ENCODE peak calls at places on chromosome 13, in nine cellular contexts. One of them, this sample, is unnamed. For H3K36me3, the result is how much of the 10 kb centered on the place peaks cover.

GRCh38 chr13:100363351-100363750 is 225.2 kb downstream of the GGACT start:
- DNase-seq in psoas muscle: no peak
- DNase-seq in CD4-positive, CD25-positive, alpha-beta regulatory T cell: no peak
- DNase-seq in GM23248: peak
- DNase-seq in iPS DF 6.9: no peak
- DNase-seq in colonic mucosa: no peak
- DNase-seq in Peyer's patch: no peak
- DNase-seq in CD8-positive, alpha-beta memory T cell: no peak
- DNase-seq in neural progenitor cell: no peak
- DNase-seq in this sample: no peak

GRCh38 chr13:108895220-108895704 is 265.9 kb downstream of the MYO16 start:
- DNase-seq in Peyer's patch: no peak
- DNase-seq in psoas muscle: no peak
- DNase-seq in CD4-positive, CD25-positive, alpha-beta regulatory T cell: no peak
- DNase-seq in colonic mucosa: no peak
- DNase-seq in neural progenitor cell: peak
- DNase-seq in iPS DF 6.9: no peak
- DNase-seq in GM23248: peak
- DNase-seq in CD8-positive, alpha-beta memory T cell: no peak
- DNase-seq in this sample: no peak

GRCh38 chr13:33554919-33555791 is 262.8 kb upstream of the RFC3 start:
- DNase-seq in neural progenitor cell: peak
- DNase-seq in GM23248: peak
- DNase-seq in colonic mucosa: no peak
- DNase-seq in Peyer's patch: no peak
- DNase-seq in iPS DF 6.9: no peak
- DNase-seq in CD8-positive, alpha-beta memory T cell: no peak
- DNase-seq in CD4-positive, CD25-positive, alpha-beta regulatory T cell: no peak
- DNase-seq in psoas muscle: no peak
- DNase-seq in this sample: no peak

GRCh38 chr13:21060063-21060826 is 1.1 kb downstream of the LATS2 start:
- DNase-seq in GM23248: peak
- DNase-seq in iPS DF 6.9: no peak
- DNase-seq in CD4-positive, CD25-positive, alpha-beta regulatory T cell: no peak
- DNase-seq in colonic mucosa: peak
- DNase-seq in psoas muscle: peak
- DNase-seq in Peyer's patch: no peak
- DNase-seq in CD8-positive, alpha-beta memory T cell: no peak
- DNase-seq in neural progenitor cell: peak
- DNase-seq in this sample: peak

GRCh38 chr13:62357887-62358645 is 942.4 kb upstream of the PCDH20 start:
- DNase-seq in colonic mucosa: no peak
- DNase-seq in neural progenitor cell: peak
- DNase-seq in CD8-positive, alpha-beta memory T cell: no peak
- DNase-seq in Peyer's patch: no peak
- DNase-seq in iPS DF 6.9: peak
- DNase-seq in psoas muscle: no peak
- DNase-seq in CD4-positive, CD25-positive, alpha-beta regulatory T cell: no peak
- DNase-seq in GM23248: peak
- DNase-seq in this sample: peak

GRCh38 chr13:42780044-42780443 is 1.3 kb upstream of the FAM216B start:
- DNase-seq in neural progenitor cell: no peak
- DNase-seq in CD4-positive, CD25-positive, alpha-beta regulatory T cell: no peak
- DNase-seq in Peyer's patch: no peak
- DNase-seq in iPS DF 6.9: no peak
- DNase-seq in CD8-positive, alpha-beta memory T cell: no peak
- DNase-seq in psoas muscle: no peak
- DNase-seq in colonic mucosa: no peak
- DNase-seq in GM23248: no peak
- DNase-seq in this sample: no peak

GRCh38 chr13:101649490-101650126 is 197.1 kb downstream of the ITGBL1 start:
- DNase-seq in iPS DF 6.9: no peak
- DNase-seq in Peyer's patch: no peak
- DNase-seq in neural progenitor cell: no peak
- DNase-seq in colonic mucosa: no peak
- DNase-seq in CD4-positive, CD25-positive, alpha-beta regulatory T cell: no peak
- DNase-seq in psoas muscle: no peak
- DNase-seq in CD8-positive, alpha-beta memory T cell: no peak
- DNase-seq in GM23248: peak
- DNase-seq in this sample: no peak

GRCh38 chr13:71789952-71790351 is 77.1 kb downstream of the DACH1 start:
- DNase-seq in CD8-positive, alpha-beta memory T cell: no peak
- DNase-seq in psoas muscle: no peak
- DNase-seq in GM23248: no peak
- DNase-seq in Peyer's patch: no peak
- DNase-seq in neural progenitor cell: no peak
- DNase-seq in CD4-positive, CD25-positive, alpha-beta regulatory T cell: no peak
- DNase-seq in iPS DF 6.9: no peak
- DNase-seq in colonic mucosa: no peak
- DNase-seq in this sample: no peak

GRCh38 chr13:75533866-75534265 is 3.8 kb downstream of the COMMD6 start:
- DNase-seq in CD8-positive, alpha-beta memory T cell: no peak
- DNase-seq in CD4-positive, CD25-positive, alpha-beta regulatory T cell: no peak
- DNase-seq in iPS DF 6.9: no peak
- DNase-seq in psoas muscle: no peak
- DNase-seq in Peyer's patch: no peak
- DNase-seq in neural progenitor cell: no peak
- DNase-seq in GM23248: no peak
- DNase-seq in colonic mucosa: no peak
- DNase-seq in this sample: no peak

GRCh38 chr13:23384111-23384510 is 49.4 kb downstream of the SACS start:
- DNase-seq in GM23248: peak
- DNase-seq in colonic mucosa: no peak
- DNase-seq in neural progenitor cell: no peak
- DNase-seq in iPS DF 6.9: no peak
- DNase-seq in CD4-positive, CD25-positive, alpha-beta regulatory T cell: no peak
- DNase-seq in CD8-positive, alpha-beta memory T cell: no peak
- DNase-seq in Peyer's patch: no peak
- DNase-seq in psoas muscle: no peak
- DNase-seq in this sample: no peak

GRCh38 chr13:51303882-51304281 is 35.6 kb upstream of the SERPINE3 start:
- DNase-seq in neural progenitor cell: no peak
- DNase-seq in Peyer's patch: no peak
- DNase-seq in CD4-positive, CD25-positive, alpha-beta regulatory T cell: no peak
- DNase-seq in GM23248: no peak
- DNase-seq in CD8-positive, alpha-beta memory T cell: no peak
- DNase-seq in colonic mucosa: no peak
- DNase-seq in psoas muscle: no peak
- DNase-seq in iPS DF 6.9: no peak
- DNase-seq in this sample: no peak

GRCh38 chr13:66927562-66927961 is 302.6 kb downstream of the PCDH9 start:
- DNase-seq in psoas muscle: no peak
- DNase-seq in colonic mucosa: no peak
- DNase-seq in CD4-positive, CD25-positive, alpha-beta regulatory T cell: no peak
- DNase-seq in neural progenitor cell: peak
- DNase-seq in Peyer's patch: no peak
- DNase-seq in GM23248: no peak
- DNase-seq in iPS DF 6.9: no peak
- DNase-seq in CD8-positive, alpha-beta memory T cell: no peak
- DNase-seq in this sample: no peak

GRCh38 chr13:33992891-33993336 is 175.0 kb downstream of the RFC3 start:
- DNase-seq in iPS DF 6.9: no peak
- DNase-seq in neural progenitor cell: no peak
- DNase-seq in CD4-positive, CD25-positive, alpha-beta regulatory T cell: no peak
- DNase-seq in Peyer's patch: no peak
- DNase-seq in psoas muscle: no peak
- DNase-seq in GM23248: no peak
- DNase-seq in CD8-positive, alpha-beta memory T cell: no peak
- DNase-seq in colonic mucosa: no peak
- DNase-seq in this sample: no peak

GRCh38 chr13:43573787-43574562 is 212.8 kb downstream of the ENOX1 start:
- DNase-seq in psoas muscle: no peak
- DNase-seq in colonic mucosa: no peak
- DNase-seq in iPS DF 6.9: no peak
- DNase-seq in Peyer's patch: no peak
- DNase-seq in CD4-positive, CD25-positive, alpha-beta regulatory T cell: no peak
- DNase-seq in neural progenitor cell: no peak
- DNase-seq in CD8-positive, alpha-beta memory T cell: no peak
- DNase-seq in GM23248: no peak
- DNase-seq in this sample: no peak

DNA sequence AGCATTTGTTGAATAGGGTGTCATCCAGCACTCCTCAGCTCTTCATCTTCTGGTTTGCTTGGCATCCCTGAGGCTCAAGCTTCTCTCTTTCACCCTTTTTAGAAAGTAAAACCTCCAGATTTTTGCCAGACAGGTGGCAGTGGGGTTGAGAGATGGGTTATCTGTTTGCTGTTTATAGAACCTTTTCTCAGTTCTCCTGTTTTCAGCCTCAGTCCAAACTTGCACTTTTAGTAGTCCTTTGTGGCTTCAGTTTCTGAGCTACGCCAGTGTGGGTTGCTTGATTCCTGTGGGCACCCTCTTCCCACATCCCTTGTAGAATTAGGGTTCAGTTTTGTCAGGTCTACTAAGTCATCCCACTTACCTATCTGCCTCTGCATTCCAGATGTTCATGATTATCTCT is 147.9 kb downstream of the PAN3 start:
- DNase-seq in CD4-positive, CD25-positive, alpha-beta regulatory T cell: no peak
- DNase-seq in CD8-positive, alpha-beta memory T cell: no peak
- DNase-seq in iPS DF 6.9: no peak
- DNase-seq in Peyer's patch: no peak
- DNase-seq in colonic mucosa: no peak
- DNase-seq in psoas muscle: no peak
- DNase-seq in GM23248: no peak
- DNase-seq in neural progenitor cell: no peak
- DNase-seq in this sample: no peak
- H3K36me3 ChIP-seq in CD4-positive, CD25-positive, alpha-beta regulatory T cell: half or more
- H3K36me3 ChIP-seq in CD8-positive, alpha-beta memory T cell: under half
- H3K36me3 ChIP-seq in iPS DF 6.9: under half
- H3K36me3 ChIP-seq in Peyer's patch: under half
- H3K36me3 ChIP-seq in colonic mucosa: under half
- H3K36me3 ChIP-seq in psoas muscle: half or more
- H3K36me3 ChIP-seq in GM23248: under half
- H3K36me3 ChIP-seq in neural progenitor cell: under half
- H3K36me3 ChIP-seq in this sample: under half

GRCh38 chr13:110495881-110496280 is 65.6 kb downstream of the RAB20 start:
- DNase-seq in CD4-positive, CD25-positive, alpha-beta regulatory T cell: no peak
- DNase-seq in CD8-positive, alpha-beta memory T cell: no peak
- DNase-seq in Peyer's patch: no peak
- DNase-seq in iPS DF 6.9: no peak
- DNase-seq in GM23248: no peak
- DNase-seq in psoas muscle: no peak
- DNase-seq in neural progenitor cell: no peak
- DNase-seq in colonic mucosa: no peak
- DNase-seq in this sample: no peak
- H3K36me3 ChIP-seq in CD4-positive, CD25-positive, alpha-beta regulatory T cell: under half
- H3K36me3 ChIP-seq in CD8-positive, alpha-beta memory T cell: under half
- H3K36me3 ChIP-seq in Peyer's patch: under half
- H3K36me3 ChIP-seq in iPS DF 6.9: under half
- H3K36me3 ChIP-seq in GM23248: under half
- H3K36me3 ChIP-seq in psoas muscle: half or more
- H3K36me3 ChIP-seq in neural progenitor cell: under half
- H3K36me3 ChIP-seq in colonic mucosa: under half
- H3K36me3 ChIP-seq in this sample: under half

GRCh38 chr13:97346097-97346496 is 87.9 kb upstream of the RAP2A start:
- DNase-seq in iPS DF 6.9: no peak
- DNase-seq in GM23248: no peak
- DNase-seq in Peyer's patch: no peak
- DNase-seq in neural progenitor cell: no peak
- DNase-seq in CD4-positive, CD25-positive, alpha-beta regulatory T cell: no peak
- DNase-seq in psoas muscle: no peak
- DNase-seq in CD8-positive, alpha-beta memory T cell: no peak
- DNase-seq in colonic mucosa: no peak
- DNase-seq in this sample: no peak

GRCh38 chr13:97344250-97345175 is 89.5 kb upstream of the RAP2A start:
- DNase-seq in iPS DF 6.9: no peak
- DNase-seq in neural progenitor cell: peak
- DNase-seq in Peyer's patch: no peak
- DNase-seq in CD4-positive, CD25-positive, alpha-beta regulatory T cell: peak
- DNase-seq in CD8-positive, alpha-beta memory T cell: peak
- DNase-seq in psoas muscle: peak
- DNase-seq in GM23248: peak
- DNase-seq in colonic mucosa: peak
- DNase-seq in this sample: peak

GRCh38 chr13:97346561-97347254 is 87.3 kb upstream of the RAP2A start:
- DNase-seq in neural progenitor cell: no peak
- DNase-seq in GM23248: no peak
- DNase-seq in CD8-positive, alpha-beta memory T cell: no peak
- DNase-seq in Peyer's patch: no peak
- DNase-seq in colonic mucosa: no peak
- DNase-seq in CD4-positive, CD25-positive, alpha-beta regulatory T cell: no peak
- DNase-seq in iPS DF 6.9: no peak
- DNase-seq in psoas muscle: no peak
- DNase-seq in this sample: no peak

GRCh38 chr13:97348569-97349100 is 85.3 kb upstream of the RAP2A start:
- DNase-seq in iPS DF 6.9: no peak
- DNase-seq in GM23248: no peak
- DNase-seq in psoas muscle: no peak
- DNase-seq in CD4-positive, CD25-positive, alpha-beta regulatory T cell: no peak
- DNase-seq in Peyer's patch: no peak
- DNase-seq in neural progenitor cell: no peak
- DNase-seq in CD8-positive, alpha-beta memory T cell: no peak
- DNase-seq in colonic mucosa: no peak
- DNase-seq in this sample: no peak

DNA sequence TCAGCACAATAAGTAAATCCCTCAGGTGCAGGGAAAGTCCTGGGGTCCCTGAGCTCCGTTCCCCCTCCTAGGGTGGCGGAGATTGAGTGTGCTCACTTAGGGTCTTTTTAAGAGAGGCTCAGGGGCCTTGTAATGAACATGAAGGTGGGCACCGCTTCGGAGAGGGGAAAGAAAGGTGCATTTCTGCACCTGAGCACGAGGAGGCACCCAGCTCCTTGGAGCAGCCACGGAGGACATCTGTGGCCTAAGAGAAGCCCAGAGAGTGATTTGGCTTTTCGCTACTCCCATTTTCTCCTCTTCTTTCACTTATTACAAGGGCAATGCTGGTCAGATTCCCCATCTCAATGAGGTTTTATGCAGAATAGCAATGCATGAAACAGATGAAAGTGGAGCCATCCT is 86.7 kb upstream of the RAP2A start:
- DNase-seq in iPS DF 6.9: no peak
- DNase-seq in CD8-positive, alpha-beta memory T cell: no peak
- DNase-seq in psoas muscle: no peak
- DNase-seq in colonic mucosa: no peak
- DNase-seq in neural progenitor cell: no peak
- DNase-seq in CD4-positive, CD25-positive, alpha-beta regulatory T cell: no peak
- DNase-seq in Peyer's patch: no peak
- DNase-seq in GM23248: no peak
- DNase-seq in this sample: no peak
- H3K36me3 ChIP-seq in iPS DF 6.9: under half
- H3K36me3 ChIP-seq in CD8-positive, alpha-beta memory T cell: under half
- H3K36me3 ChIP-seq in psoas muscle: half or more
- H3K36me3 ChIP-seq in colonic mucosa: under half
- H3K36me3 ChIP-seq in neural progenitor cell: under half
- H3K36me3 ChIP-seq in CD4-positive, CD25-positive, alpha-beta regulatory T cell: half or more
- H3K36me3 ChIP-seq in Peyer's patch: under half
- H3K36me3 ChIP-seq in GM23248: under half
- H3K36me3 ChIP-seq in this sample: half or more

GRCh38 chr13:41361501-41361900 is 50.4 kb downstream of the NAA16 start:
- DNase-seq in psoas muscle: no peak
- DNase-seq in CD4-positive, CD25-positive, alpha-beta regulatory T cell: no peak
- DNase-seq in iPS DF 6.9: no peak
- DNase-seq in Peyer's patch: no peak
- DNase-seq in neural progenitor cell: no peak
- DNase-seq in CD8-positive, alpha-beta memory T cell: no peak
- DNase-seq in GM23248: peak
- DNase-seq in colonic mucosa: no peak
- DNase-seq in this sample: no peak

GRCh38 chr13:41365636-41366035 is 54.6 kb downstream of the NAA16 start:
- DNase-seq in CD4-positive, CD25-positive, alpha-beta regulatory T cell: no peak
- DNase-seq in iPS DF 6.9: no peak
- DNase-seq in neural progenitor cell: no peak
- DNase-seq in Peyer's patch: no peak
- DNase-seq in CD8-positive, alpha-beta memory T cell: no peak
- DNase-seq in colonic mucosa: no peak
- DNase-seq in psoas muscle: no peak
- DNase-seq in GM23248: peak
- DNase-seq in this sample: no peak

GRCh38 chr13:41364043-41364442 is 53.0 kb downstream of the NAA16 start:
- DNase-seq in Peyer's patch: no peak
- DNase-seq in psoas muscle: no peak
- DNase-seq in CD8-positive, alpha-beta memory T cell: no peak
- DNase-seq in neural progenitor cell: no peak
- DNase-seq in colonic mucosa: no peak
- DNase-seq in GM23248: no peak
- DNase-seq in iPS DF 6.9: no peak
- DNase-seq in CD4-positive, CD25-positive, alpha-beta regulatory T cell: no peak
- DNase-seq in this sample: no peak
- H3K36me3 ChIP-seq in Peyer's patch: under half
- H3K36me3 ChIP-seq in psoas muscle: half or more
- H3K36me3 ChIP-seq in CD8-positive, alpha-beta memory T cell: under half
- H3K36me3 ChIP-seq in neural progenitor cell: under half
- H3K36me3 ChIP-seq in colonic mucosa: under half
- H3K36me3 ChIP-seq in GM23248: under half
- H3K36me3 ChIP-seq in iPS DF 6.9: under half
- H3K36me3 ChIP-seq in CD4-positive, CD25-positive, alpha-beta regulatory T cell: half or more
- H3K36me3 ChIP-seq in this sample: half or more

This sample was measured in MG63.